ENCODE peak calls at places on chromosomes 6 and 20, in four cellular contexts. One of them, this sample, is unnamed.

GRCh38 chr6:167559675-167560479 is 235.0 kb downstream of the TTLL2 start:
- DNase-seq in lower lobe of right lung: no peak
- DNase-seq in Peyer's patch: peak; percentile 88
- DNase-seq in uterus: no peak
- DNase-seq in this sample: no peak

GRCh38 chr20:42097741-42098140 is 479.6 kb upstream of the CHD6 start:
- DNase-seq in uterus: no peak
- DNase-seq in Peyer's patch: no peak
- DNase-seq in lower lobe of right lung: no peak
- DNase-seq in this sample: no peak

GRCh38 chr20:11850901-11851300 is 66.8 kb upstream of the BTBD3 start:
- DNase-seq in Peyer's patch: no peak
- DNase-seq in uterus: no peak
- DNase-seq in lower lobe of right lung: no peak
- DNase-seq in this sample: no peak

GRCh38 chr6:145349950-145350510 is 385.3 kb downstream of the EPM2A start:
- DNase-seq in Peyer's patch: no peak
- DNase-seq in uterus: no peak
- DNase-seq in lower lobe of right lung: no peak
- DNase-seq in this sample: no peak

GRCh38 chr6:37139223-37139962 is 30.6 kb upstream of the PIM1 start:
- DNase-seq in lower lobe of right lung: no peak
- DNase-seq in Peyer's patch: no peak
- DNase-seq in uterus: no peak
- DNase-seq in this sample: no peak

GRCh38 chr6:136593748-136594490 is 43.7 kb upstream of the MAP7 start:
- DNase-seq in Peyer's patch: peak; percentile 54
- DNase-seq in lower lobe of right lung: no peak
- DNase-seq in uterus: no peak
- DNase-seq in this sample: no peak

GRCh38 chr20:58109126-58109880 is 119.2 kb downstream of the ANKRD60 start:
- DNase-seq in lower lobe of right lung: no peak
- DNase-seq in uterus: no peak
- DNase-seq in Peyer's patch: no peak
- DNase-seq in this sample: no peak

GRCh38 chr6:109984410-109984809 is 6.3 kb downstream of the GPR6 start:
- DNase-seq in Peyer's patch: no peak
- DNase-seq in uterus: no peak
- DNase-seq in lower lobe of right lung: no peak
- DNase-seq in this sample: no peak

GRCh38 chr6:157074969-157075368 is 248.3 kb downstream of the TMEM242 start:
- DNase-seq in uterus: no peak
- DNase-seq in Peyer's patch: no peak
- DNase-seq in lower lobe of right lung: no peak
- DNase-seq in this sample: no peak

GRCh38 chr20:29878281-29878741 is 1379.2 kb upstream of the DEFB115 start:
- DNase-seq in uterus: no peak
- DNase-seq in lower lobe of right lung: peak; percentile 61
- DNase-seq in Peyer's patch: peak; percentile 48
- DNase-seq in this sample: no peak

GRCh38 chr6:131173680-131174079 is 38.4 kb downstream of the AKAP7 start:
- DNase-seq in uterus: no peak
- DNase-seq in Peyer's patch: no peak
- DNase-seq in lower lobe of right lung: no peak
- DNase-seq in this sample: no peak

GRCh38 chr20:58145506-58146080 is 82.9 kb downstream of the ANKRD60 start:
- DNase-seq in lower lobe of right lung: no peak
- DNase-seq in uterus: no peak
- DNase-seq in Peyer's patch: peak; percentile 14
- DNase-seq in this sample: no peak

GRCh38 chr20:44928595-44928994 is 18.7 kb downstream of the PABPC1L start:
- DNase-seq in lower lobe of right lung: no peak
- DNase-seq in Peyer's patch: no peak
- DNase-seq in uterus: no peak
- DNase-seq in this sample: no peak

GRCh38 chr6:36615018-36615761 is 21.0 kb downstream of the SRSF3 start:
- DNase-seq in Peyer's patch: peak; percentile 63
- DNase-seq in uterus: peak; percentile 45
- DNase-seq in lower lobe of right lung: peak; percentile 64
- DNase-seq in this sample: peak; percentile 56

GRCh38 chr6:115729036-115729435 is 331.7 kb downstream of the FRK start:
- DNase-seq in Peyer's patch: no peak
- DNase-seq in lower lobe of right lung: no peak
- DNase-seq in uterus: no peak
- DNase-seq in this sample: no peak

GRCh38 chr20:36569847-36570429 is 3.5 kb upstream of the TGIF2 start:
- DNase-seq in Peyer's patch: no peak
- DNase-seq in uterus: no peak
- DNase-seq in lower lobe of right lung: no peak
- DNase-seq in this sample: no peak

GRCh38 chr20:37850724-37851123 is 52.2 kb upstream of the VSTM2L start:
- DNase-seq in uterus: no peak
- DNase-seq in lower lobe of right lung: no peak
- DNase-seq in Peyer's patch: no peak
- DNase-seq in this sample: no peak

DNA sequence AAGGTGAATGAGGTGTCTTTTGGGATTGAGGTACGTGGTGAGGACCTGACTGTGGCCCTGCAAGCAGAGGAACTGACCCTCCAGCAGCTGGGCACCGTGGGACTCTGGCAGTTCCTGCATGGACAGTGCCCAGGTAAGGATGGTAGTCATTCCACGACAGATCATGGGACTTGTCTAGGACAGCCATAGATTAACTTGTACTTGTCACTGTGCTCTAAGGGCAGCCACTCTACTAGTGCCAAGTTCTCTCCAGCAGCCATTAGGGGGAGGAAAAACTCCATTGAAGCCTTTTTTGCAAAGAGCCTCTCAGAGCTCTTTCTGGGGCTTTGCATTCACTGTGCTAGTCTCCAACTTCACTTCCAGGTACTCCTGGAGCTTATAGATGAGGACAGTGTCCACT is 20.4 kb downstream of the TAF11 start:
- DNase-seq in lower lobe of right lung: no peak
- DNase-seq in Peyer's patch: no peak
- DNase-seq in uterus: no peak
- DNase-seq in this sample: no peak
- TF ChIP-seq CTCF in lower lobe of right lung: no peak
- TF ChIP-seq CTCF in Peyer's patch: no peak
- TF ChIP-seq CTCF in uterus: no peak
- TF ChIP-seq CTCF in this sample: peak; percentile 21

DNA sequence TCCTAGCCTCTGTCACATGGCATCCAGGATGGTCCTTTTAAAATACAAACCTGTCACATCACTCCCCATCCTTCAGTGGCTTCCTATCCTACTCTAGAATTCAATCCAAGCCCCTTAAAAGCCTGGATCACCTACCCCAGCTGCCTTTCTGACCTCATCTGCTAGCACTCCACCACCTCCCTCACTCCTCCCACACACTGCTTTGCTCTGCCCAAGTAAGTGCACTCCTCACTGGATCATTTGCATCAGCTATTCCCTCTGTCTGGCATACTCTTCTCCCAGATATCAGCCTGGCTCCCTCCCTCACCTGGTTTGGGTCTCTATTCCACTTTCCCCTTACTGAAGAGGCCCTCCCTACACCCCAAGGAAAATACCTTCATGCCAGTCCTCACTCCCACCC is 10.5 kb downstream of the C6orf136 start:
- DNase-seq in lower lobe of right lung: no peak
- DNase-seq in uterus: no peak
- DNase-seq in Peyer's patch: no peak
- DNase-seq in this sample: no peak
- H3K9me3 ChIP-seq in lower lobe of right lung: no peaks in the 10 kb centered on the region
- H3K9me3 ChIP-seq in uterus: no peaks in the 10 kb centered on the region
- H3K9me3 ChIP-seq in Peyer's patch: no peaks in the 10 kb centered on the region
- H3K9me3 ChIP-seq in this sample: no peaks in the 10 kb centered on the region

DNA sequence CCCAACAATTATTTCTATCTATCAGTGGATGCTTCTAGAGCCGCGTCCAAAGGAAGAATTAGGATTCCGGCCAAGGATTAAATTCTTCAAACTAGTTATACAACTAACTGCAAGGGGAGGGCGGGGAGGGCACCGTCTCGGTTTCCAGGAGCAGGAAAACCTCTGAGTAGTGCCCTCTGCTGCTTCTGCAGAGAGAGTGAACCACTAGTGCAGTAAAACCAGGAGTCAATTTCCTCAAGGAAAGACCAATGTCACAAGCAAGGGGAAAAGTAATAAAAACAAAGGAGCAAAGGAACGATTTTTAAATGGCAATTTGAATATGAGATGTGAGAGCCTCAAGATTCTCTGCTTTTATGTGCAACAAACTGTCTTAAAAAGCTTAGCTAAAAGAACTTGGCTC is 16.5 kb upstream of the UBE2J1 start:
- DNase-seq in lower lobe of right lung: peak; percentile 65
- DNase-seq in uterus: peak; percentile 73
- DNase-seq in Peyer's patch: peak; percentile 67
- DNase-seq in this sample: no peak
- TF ChIP-seq CTCF in lower lobe of right lung: peak; percentile 54
- TF ChIP-seq CTCF in uterus: peak; percentile 60
- TF ChIP-seq CTCF in Peyer's patch: peak; percentile 48
- TF ChIP-seq CTCF in this sample: peak; percentile 35

GRCh38 chr6:3918474-3918873 is 69.3 kb downstream of the FAM50B start:
- DNase-seq in uterus: no peak
- DNase-seq in lower lobe of right lung: no peak
- DNase-seq in Peyer's patch: no peak
- DNase-seq in this sample: no peak

GRCh38 chr6:3920321-3920720 is 71.1 kb downstream of the FAM50B start:
- DNase-seq in Peyer's patch: no peak
- DNase-seq in lower lobe of right lung: no peak
- DNase-seq in uterus: no peak
- DNase-seq in this sample: no peak

GRCh38 chr6:3919130-3919628 is 70.0 kb downstream of the FAM50B start:
- DNase-seq in uterus: no peak
- DNase-seq in Peyer's patch: no peak
- DNase-seq in lower lobe of right lung: peak; percentile 52
- DNase-seq in this sample: no peak

GRCh38 chr6:3919849-3920248 is 70.7 kb downstream of the FAM50B start:
- DNase-seq in lower lobe of right lung: no peak
- DNase-seq in uterus: no peak
- DNase-seq in Peyer's patch: no peak
- DNase-seq in this sample: no peak

GRCh38 chr6:3921663-3922062 is 72.5 kb downstream of the FAM50B start:
- DNase-seq in lower lobe of right lung: no peak
- DNase-seq in uterus: no peak
- DNase-seq in Peyer's patch: no peak
- DNase-seq in this sample: no peak
- H3K9me3 ChIP-seq in lower lobe of right lung: no peaks in the 10 kb centered on the region
- H3K9me3 ChIP-seq in uterus: no peaks in the 10 kb centered on the region
- H3K9me3 ChIP-seq in Peyer's patch: no peaks in the 10 kb centered on the region
- H3K9me3 ChIP-seq in this sample: no peaks in the 10 kb centered on the region

GRCh38 chr20:63439866-63440265 is 32.6 kb downstream of the KCNQ2 start:
- DNase-seq in lower lobe of right lung: no peak
- DNase-seq in Peyer's patch: no peak
- DNase-seq in uterus: no peak
- DNase-seq in this sample: no peak
- TF ChIP-seq CTCF in lower lobe of right lung: no peak
- TF ChIP-seq CTCF in Peyer's patch: no peak
- TF ChIP-seq CTCF in uterus: no peak
- TF ChIP-seq CTCF in this sample: no peak